ENCODE peak calls at places on chromosomes 5 and 9, in seven cellular contexts. One of them, this sample, is unnamed.

GRCh38 chr5:154761062-154761740 is 6.0 kb downstream of the LARP1 start:
- DNase-seq in thoracic aorta: no peak
- DNase-seq in keratinocyte: no peak
- DNase-seq in adipocyte: no peak
- DNase-seq in K562: no peak
- DNase-seq in lower lobe of right lung: no peak
- DNase-seq in sigmoid colon: no peak
- DNase-seq in this sample: no peak

GRCh38 chr9:73155389-73155788 is 3.7 kb downstream of the ANXA1 start:
- DNase-seq in thoracic aorta: no peak
- DNase-seq in keratinocyte: no peak
- DNase-seq in adipocyte: no peak
- DNase-seq in K562: no peak
- DNase-seq in lower lobe of right lung: no peak
- DNase-seq in sigmoid colon: no peak
- DNase-seq in this sample: no peak

GRCh38 chr9:68507098-68507795 is 33.4 kb downstream of the TMEM252 start:
- DNase-seq in thoracic aorta: no peak
- DNase-seq in keratinocyte: no peak
- DNase-seq in adipocyte: peak; percentile 57
- DNase-seq in K562: peak; percentile 9
- DNase-seq in lower lobe of right lung: no peak
- DNase-seq in sigmoid colon: no peak
- DNase-seq in this sample: no peak

GRCh38 chr5:39149966-39150365 is 69.4 kb downstream of the FYB1 start:
- DNase-seq in thoracic aorta: no peak
- DNase-seq in keratinocyte: no peak
- DNase-seq in adipocyte: no peak
- DNase-seq in K562: no peak
- DNase-seq in lower lobe of right lung: no peak
- DNase-seq in sigmoid colon: no peak
- DNase-seq in this sample: no peak

GRCh38 chr5:135139397-135140134 is 105.5 kb upstream of the PITX1 start:
- DNase-seq in thoracic aorta: no peak
- DNase-seq in keratinocyte: no peak
- DNase-seq in adipocyte: peak; percentile 94
- DNase-seq in K562: peak; percentile 56
- DNase-seq in lower lobe of right lung: no peak
- DNase-seq in sigmoid colon: peak; percentile 73
- DNase-seq in this sample: peak; percentile 91

GRCh38 chr9:121156263-121156731 is 45.4 kb downstream of the RAB14 start:
- DNase-seq in thoracic aorta: no peak
- DNase-seq in keratinocyte: peak; percentile 57
- DNase-seq in adipocyte: peak; percentile 69
- DNase-seq in K562: no peak
- DNase-seq in lower lobe of right lung: no peak
- DNase-seq in sigmoid colon: no peak
- DNase-seq in this sample: no peak

GRCh38 chr9:76181020-76181641 is 213.1 kb downstream of the RFK start:
- DNase-seq in thoracic aorta: no peak
- DNase-seq in keratinocyte: peak; percentile 72
- DNase-seq in adipocyte: no peak
- DNase-seq in K562: no peak
- DNase-seq in lower lobe of right lung: no peak
- DNase-seq in sigmoid colon: no peak
- DNase-seq in this sample: no peak

GRCh38 chr5:174159327-174160247 is 114.1 kb downstream of the NSG2 start:
- DNase-seq in thoracic aorta: no peak
- DNase-seq in keratinocyte: peak; percentile 9
- DNase-seq in adipocyte: peak; percentile 1
- DNase-seq in K562: peak; percentile 16
- DNase-seq in lower lobe of right lung: no peak
- DNase-seq in sigmoid colon: no peak
- DNase-seq in this sample: peak; percentile 60

GRCh38 chr9:128884164-128884563 is 2.2 kb downstream of the LRRC8A start:
- DNase-seq in thoracic aorta: no peak
- DNase-seq in keratinocyte: no peak
- DNase-seq in adipocyte: no peak
- DNase-seq in K562: no peak
- DNase-seq in lower lobe of right lung: no peak
- DNase-seq in sigmoid colon: no peak
- DNase-seq in this sample: no peak
- H3K4me3 ChIP-seq in thoracic aorta: peak overlapping the region; percentile 96
- H3K4me3 ChIP-seq in keratinocyte: peak overlapping the region; percentile 92
- H3K4me3 ChIP-seq in adipocyte: no peak overlapping the region
- H3K4me3 ChIP-seq in K562: no peak overlapping the region
- H3K4me3 ChIP-seq in lower lobe of right lung: peak overlapping the region; percentile 96
- H3K4me3 ChIP-seq in sigmoid colon: no peak overlapping the region
- H3K4me3 ChIP-seq in this sample: no peak overlapping the region

DNA sequence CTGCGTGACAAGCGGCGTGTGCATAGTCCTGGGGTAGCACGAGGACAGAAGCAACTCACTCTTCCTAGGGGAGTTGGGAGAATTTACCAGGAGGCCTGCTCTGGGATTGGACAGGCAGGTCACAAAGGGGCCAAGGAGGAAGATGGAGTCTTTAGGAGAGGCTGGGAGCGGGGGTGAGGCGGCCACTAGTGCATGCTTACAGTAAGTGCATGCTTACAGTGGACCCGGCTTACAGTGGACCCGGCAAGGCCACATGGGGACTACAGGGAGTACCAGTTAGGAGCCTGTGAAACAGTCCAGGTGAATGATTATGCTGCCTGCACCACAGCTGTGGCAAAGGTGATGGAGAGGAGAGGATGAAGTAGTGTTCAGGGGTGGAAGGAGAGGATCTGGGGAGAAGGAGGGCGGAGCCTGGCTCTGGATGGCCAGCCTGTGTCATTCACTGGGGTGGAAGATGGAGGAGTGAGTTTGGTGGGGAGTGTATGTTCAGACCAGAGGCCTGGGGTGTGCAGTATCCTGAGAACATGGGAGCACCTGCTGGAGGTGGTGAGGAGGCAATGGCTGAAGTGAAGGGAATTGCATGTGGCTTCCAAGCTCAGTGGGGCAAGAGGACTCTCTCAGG is 78.7 kb downstream of the CRB2 start:
- DNase-seq in thoracic aorta: no peak
- DNase-seq in keratinocyte: no peak
- DNase-seq in adipocyte: no peak
- DNase-seq in K562: peak; percentile 56
- DNase-seq in lower lobe of right lung: no peak
- DNase-seq in sigmoid colon: peak; percentile 29
- DNase-seq in this sample: peak; percentile 51
- H3K36me3 ChIP-seq in thoracic aorta: peaks cover 3% of the 10 kb centered on the region
- H3K36me3 ChIP-seq in keratinocyte: peaks cover 1% of the 10 kb centered on the region
- H3K36me3 ChIP-seq in adipocyte: peaks cover 25% of the 10 kb centered on the region
- H3K36me3 ChIP-seq in K562: no peaks in the 10 kb centered on the region
- H3K36me3 ChIP-seq in lower lobe of right lung: peaks cover 42% of the 10 kb centered on the region
- H3K36me3 ChIP-seq in sigmoid colon: peaks cover 64% of the 10 kb centered on the region
- H3K36me3 ChIP-seq in this sample: peaks cover 2% of the 10 kb centered on the region

GRCh38 chr9:19102181-19102630 is 498 bp downstream of the HAUS6 start:
- DNase-seq in thoracic aorta: no peak
- DNase-seq in keratinocyte: no peak
- DNase-seq in adipocyte: peak; percentile 40
- DNase-seq in K562: peak; percentile 50
- DNase-seq in lower lobe of right lung: peak; percentile 59
- DNase-seq in sigmoid colon: peak; percentile 72
- DNase-seq in this sample: peak; percentile 9

GRCh38 chr9:19102631-19103345 is at the start of gene HAUS6:
- DNase-seq in thoracic aorta: peak; percentile 91
- DNase-seq in keratinocyte: peak; percentile 80
- DNase-seq in adipocyte: peak; percentile 99
- DNase-seq in K562: peak; percentile 95
- DNase-seq in lower lobe of right lung: peak; percentile 98
- DNase-seq in sigmoid colon: peak; percentile 99
- DNase-seq in this sample: peak; percentile 95

GRCh38 chr9:19104528-19105282 is 2.0 kb upstream of the HAUS6 start:
- DNase-seq in thoracic aorta: no peak
- DNase-seq in keratinocyte: no peak
- DNase-seq in adipocyte: no peak
- DNase-seq in K562: no peak
- DNase-seq in lower lobe of right lung: no peak
- DNase-seq in sigmoid colon: no peak
- DNase-seq in this sample: no peak

DNA sequence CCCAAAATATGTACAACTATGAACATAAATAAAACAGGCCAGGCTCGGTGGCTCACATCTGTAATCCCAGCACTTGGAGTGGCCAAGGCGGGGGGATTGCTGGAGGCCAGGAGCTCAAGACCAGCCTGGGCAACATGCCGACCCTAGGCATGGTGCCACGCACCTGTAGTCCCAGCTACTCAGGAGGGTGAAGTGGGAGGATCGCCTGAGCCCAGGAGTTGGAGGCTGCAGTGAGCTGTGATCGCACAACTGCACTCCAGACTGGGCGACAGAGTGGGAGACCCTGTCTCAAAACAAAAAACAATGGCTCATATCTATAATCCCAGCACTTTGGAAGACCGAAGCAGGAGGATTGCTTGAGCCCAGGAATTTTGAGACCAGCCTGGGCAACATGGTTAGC is 1.5 kb downstream of the HAUS6 start:
- DNase-seq in thoracic aorta: no peak
- DNase-seq in keratinocyte: no peak
- DNase-seq in adipocyte: no peak
- DNase-seq in K562: no peak
- DNase-seq in lower lobe of right lung: no peak
- DNase-seq in sigmoid colon: no peak
- DNase-seq in this sample: no peak
- H3K4me3 ChIP-seq in thoracic aorta: peak overlapping the region; percentile 86
- H3K4me3 ChIP-seq in keratinocyte: peak overlapping the region; percentile 18
- H3K4me3 ChIP-seq in adipocyte: peak overlapping the region; percentile 92
- H3K4me3 ChIP-seq in K562: peak overlapping the region; percentile 89
- H3K4me3 ChIP-seq in lower lobe of right lung: no peak overlapping the region
- H3K4me3 ChIP-seq in sigmoid colon: no peak overlapping the region
- H3K4me3 ChIP-seq in this sample: peak overlapping the region; percentile 1

GRCh38 chr5:150036513-150036912 is 36.0 kb downstream of the HMGXB3 start:
- DNase-seq in thoracic aorta: no peak
- DNase-seq in keratinocyte: peak; percentile 83
- DNase-seq in adipocyte: peak; percentile 94
- DNase-seq in K562: no peak
- DNase-seq in lower lobe of right lung: no peak
- DNase-seq in sigmoid colon: no peak
- DNase-seq in this sample: peak; percentile 70
- H3K36me3 ChIP-seq in thoracic aorta: peaks cover 60% of the 10 kb centered on the region
- H3K36me3 ChIP-seq in keratinocyte: peaks cover 39% of the 10 kb centered on the region
- H3K36me3 ChIP-seq in adipocyte: peaks cover 85% of the 10 kb centered on the region
- H3K36me3 ChIP-seq in K562: peaks cover 98% of the 10 kb centered on the region
- H3K36me3 ChIP-seq in lower lobe of right lung: peaks cover 98% of the 10 kb centered on the region
- H3K36me3 ChIP-seq in sigmoid colon: peaks cover 97% of the 10 kb centered on the region
- H3K36me3 ChIP-seq in this sample: peaks cover 13% of the 10 kb centered on the region

GRCh38 chr5:96881511-96882115 is 5.3 kb downstream of the ERAP2 start:
- DNase-seq in thoracic aorta: no peak
- DNase-seq in keratinocyte: no peak
- DNase-seq in adipocyte: no peak
- DNase-seq in K562: peak; percentile 62
- DNase-seq in lower lobe of right lung: no peak
- DNase-seq in sigmoid colon: no peak
- DNase-seq in this sample: no peak
- H3K4me3 ChIP-seq in thoracic aorta: no peak overlapping the region
- H3K4me3 ChIP-seq in keratinocyte: no peak overlapping the region
- H3K4me3 ChIP-seq in adipocyte: no peak overlapping the region
- H3K4me3 ChIP-seq in K562: no peak overlapping the region
- H3K4me3 ChIP-seq in lower lobe of right lung: peak overlapping the region; percentile 2
- H3K4me3 ChIP-seq in sigmoid colon: no peak overlapping the region
- H3K4me3 ChIP-seq in this sample: no peak overlapping the region

DNA sequence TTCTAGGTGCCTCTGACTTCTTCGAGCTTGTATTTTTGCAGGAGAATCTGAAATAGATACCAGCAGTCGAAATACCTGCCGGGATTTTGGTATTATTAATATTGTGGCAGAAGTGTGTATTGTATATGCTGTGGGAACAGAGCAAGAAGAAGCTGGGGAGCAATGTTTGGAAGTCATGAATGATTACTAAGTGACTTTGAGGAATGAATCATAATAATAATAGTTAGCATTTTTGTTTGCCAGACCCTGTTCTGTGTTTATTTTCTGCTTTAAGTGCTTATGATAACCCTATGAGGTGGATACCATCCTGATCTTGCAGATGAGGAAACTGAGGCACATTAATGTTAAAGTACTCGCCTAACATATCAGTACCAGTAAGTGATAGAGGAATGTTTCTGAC is 32.4 kb downstream of the RAB24 start:
- DNase-seq in thoracic aorta: no peak
- DNase-seq in keratinocyte: no peak
- DNase-seq in adipocyte: peak; percentile 3
- DNase-seq in K562: no peak
- DNase-seq in lower lobe of right lung: no peak
- DNase-seq in sigmoid colon: no peak
- DNase-seq in this sample: no peak
- H3K36me3 ChIP-seq in thoracic aorta: peaks cover 48% of the 10 kb centered on the region
- H3K36me3 ChIP-seq in keratinocyte: peaks cover 10% of the 10 kb centered on the region
- H3K36me3 ChIP-seq in adipocyte: peaks cover 65% of the 10 kb centered on the region
- H3K36me3 ChIP-seq in K562: peaks cover 79% of the 10 kb centered on the region
- H3K36me3 ChIP-seq in lower lobe of right lung: peaks cover 96% of the 10 kb centered on the region
- H3K36me3 ChIP-seq in sigmoid colon: peaks cover 98% of the 10 kb centered on the region
- H3K36me3 ChIP-seq in this sample: no peaks in the 10 kb centered on the region

GRCh38 chr9:9437641-9438040 is 1175.2 kb downstream of the PTPRD start:
- DNase-seq in thoracic aorta: no peak
- DNase-seq in keratinocyte: no peak
- DNase-seq in adipocyte: no peak
- DNase-seq in K562: no peak
- DNase-seq in lower lobe of right lung: no peak
- DNase-seq in sigmoid colon: no peak
- DNase-seq in this sample: no peak
- H3K4me3 ChIP-seq in thoracic aorta: no peak overlapping the region
- H3K4me3 ChIP-seq in keratinocyte: no peak overlapping the region
- H3K4me3 ChIP-seq in adipocyte: no peak overlapping the region
- H3K4me3 ChIP-seq in K562: no peak overlapping the region
- H3K4me3 ChIP-seq in lower lobe of right lung: no peak overlapping the region
- H3K4me3 ChIP-seq in sigmoid colon: no peak overlapping the region
- H3K4me3 ChIP-seq in this sample: no peak overlapping the region

GRCh38 chr9:99139868-99140267 is 35.0 kb downstream of the TGFBR1 start:
- DNase-seq in thoracic aorta: no peak
- DNase-seq in keratinocyte: no peak
- DNase-seq in adipocyte: no peak
- DNase-seq in K562: no peak
- DNase-seq in lower lobe of right lung: no peak
- DNase-seq in sigmoid colon: no peak
- DNase-seq in this sample: no peak
- H3K36me3 ChIP-seq in thoracic aorta: peaks cover 21% of the 10 kb centered on the region
- H3K36me3 ChIP-seq in keratinocyte: peaks cover 16% of the 10 kb centered on the region
- H3K36me3 ChIP-seq in adipocyte: peaks cover 20% of the 10 kb centered on the region
- H3K36me3 ChIP-seq in K562: peaks cover 83% of the 10 kb centered on the region
- H3K36me3 ChIP-seq in lower lobe of right lung: peaks cover 54% of the 10 kb centered on the region
- H3K36me3 ChIP-seq in sigmoid colon: peaks cover 37% of the 10 kb centered on the region
- H3K36me3 ChIP-seq in this sample: no peaks in the 10 kb centered on the region